ENCODE peak calls at places on chromosomes 2 and 18, in six cellular contexts. C is neural crest cell; J is ovary; K is CD4-positive, alpha-beta T cell; D is OCI-LY7; B is naive thymus-derived CD8-positive, alpha-beta T cell. N is an unnamed sample.
A peak's percentile ranks its signal among the peaks of the same experiment; 100 is the strongest.

GRCh38 chr2:71756280-71756906 is 303.0 kb downstream of the DYSF start:
- DNase-seq in C (no peak), J (no peak), K (no peak), D (no peak), B (no peak), N (no peak)

GRCh38 chr2:173831312-173832229 is 133.6 kb downstream of the SP3 start:
- DNase-seq in C (peak; percentile 47), J (peak; percentile 77), K (no peak), D (no peak), B (no peak), N (no peak)

GRCh38 chr2:150911766-150912280 is 349.8 kb downstream of the RBM43 start:
- DNase-seq in C (no peak), J (peak; percentile 83), K (no peak), D (no peak), B (no peak), N (no peak)

GRCh38 chr2:130727286-130727924 is 1.5 kb upstream of the GPR148 start:
- DNase-seq in C (peak; percentile 94), J (peak; percentile 62), K (peak; percentile 85), D (peak; percentile 88), B (peak; percentile 93), N (peak; percentile 71)

GRCh38 chr18:66645983-66646382 is 42.1 kb upstream of the CDH19 start:
- DNase-seq in C (no peak), J (no peak), K (no peak), D (no peak), B (no peak), N (no peak)

GRCh38 chr2:20584637-20585321 is 66.1 kb downstream of the HS1BP3 start:
- DNase-seq in C (no peak), J (peak; percentile 71), K (no peak), D (no peak), B (no peak), N (no peak)

GRCh38 chr2:56287508-56287907 is 103.7 kb downstream of the CCDC85A start:
- DNase-seq in C (no peak), J (no peak), K (no peak), D (no peak), B (no peak), N (no peak)

GRCh38 chr2:10647451-10647850 is 42.3 kb downstream of the NOL10 start:
- DNase-seq in C (no peak), J (no peak), K (no peak), D (no peak), B (no peak), N (no peak)

GRCh38 chr2:241815477-241816430 is 6.8 kb downstream of the NEU4 start:
- DNase-seq in C (no peak), J (no peak), K (no peak), D (no peak), B (no peak), N (peak; percentile 29)

GRCh38 chr18:9701604-9702324 is 6.3 kb upstream of the RAB31 start:
- DNase-seq in C (no peak), J (no peak), K (no peak), D (no peak), B (no peak), N (no peak)

GRCh38 chr2:54763636-54764291 is 40.3 kb downstream of the EML6 start:
- DNase-seq in C (no peak), J (no peak), K (no peak), D (peak; percentile 40), B (no peak), N (peak; percentile 62)

N was measured in D341Med.